ENCODE peak calls at places on chromosomes 3 and 15, in ten cellular contexts. J, T, B, Y, V, N, O, Q, Z and C are unnamed samples.

GRCh38 chr3:117997201-117998049 is 1037.2 kb downstream of the IGSF11 start:
- DNase-seq in J (peak; percentile 90), T (peak; percentile 89), B (peak; percentile 81), Y (peak; percentile 51), V (peak; percentile 91), N (peak; percentile 89), O (peak; percentile 43), Q (peak; percentile 90), Z (no peak), C (peak; percentile 71)

GRCh38 chr3:119665954-119666559 is 5.7 kb upstream of the POPDC2 start:
- DNase-seq in J (no peak), T (no peak), B (no peak), Y (no peak), V (no peak), N (no peak), O (no peak), Q (no peak), Z (no peak), C (no peak)

GRCh38 chr3:133475245-133476010 is 75.6 kb downstream of the BFSP2 start:
- DNase-seq in J (no peak), T (no peak), B (no peak), Y (no peak), V (no peak), N (no peak), O (no peak), Q (no peak), Z (no peak), C (no peak)

GRCh38 chr3:65548848-65549625 is 489.7 kb downstream of the MAGI1 start:
- DNase-seq in J (peak; percentile 81), T (peak; percentile 69), B (no peak), Y (no peak), V (peak; percentile 42), N (peak; percentile 56), O (peak; percentile 43), Q (no peak), Z (no peak), C (peak; percentile 19)

GRCh38 chr15:99682455-99682854 is 50.8 kb downstream of the LYSMD4 start:
- DNase-seq in J (no peak), T (no peak), B (peak; percentile 47), Y (no peak), V (no peak), N (no peak), O (no peak), Q (peak; percentile 84), Z (no peak), C (no peak)

GRCh38 chr3:169022457-169022856 is 641.1 kb downstream of the MECOM start:
- DNase-seq in J (no peak), T (no peak), B (no peak), Y (no peak), V (no peak), N (no peak), O (no peak), Q (peak; percentile 57), Z (no peak), C (no peak)

GRCh38 chr15:89041507-89041906 is 46.7 kb upstream of the ABHD2 start:
- DNase-seq in J (no peak), T (no peak), B (no peak), Y (no peak), V (no peak), N (no peak), O (no peak), Q (no peak), Z (no peak), C (no peak)

GRCh38 chr15:58201536-58201935 is 63.4 kb downstream of the AQP9 start:
- DNase-seq in J (no peak), T (no peak), B (no peak), Y (no peak), V (no peak), N (no peak), O (no peak), Q (peak; percentile 92), Z (no peak), C (no peak)

GRCh38 chr3:148957586-148957985 is 33.8 kb upstream of the GYG1 start:
- DNase-seq in J (peak; percentile 28), T (no peak), B (peak; percentile 27), Y (no peak), V (peak; percentile 79), N (no peak), O (no peak), Q (no peak), Z (no peak), C (no peak)

GRCh38 chr15:38864122-38864521 is 299.5 kb upstream of the RASGRP1 start:
- DNase-seq in J (no peak), T (no peak), B (no peak), Y (no peak), V (no peak), N (no peak), O (no peak), Q (no peak), Z (no peak), C (no peak)